ENCODE peak calls at places on chromosomes 5 and 9, in four cellular contexts. W is activated CD4-positive, alpha-beta T cell treated with anti-CD3 and anti-CD28 coated beads, Interleukin-2, amount 50 U/mL, for 1 hour; K is CD4-positive, alpha-beta T cell; Y is fibroblast of gingiva. L is an unnamed sample.

GRCh38 chr9:104991144-104991953 is 63.4 kb upstream of the ABCA1 start:
- DNase-seq in W (peak; percentile 84), K (peak; percentile 75), Y (peak; percentile 84), L (no peak)

GRCh38 chr9:105842023-105842644 is 147.8 kb downstream of the TMEM38B start:
- DNase-seq in W (no peak), K (no peak), Y (peak; percentile 14), L (peak; percentile 1)

GRCh38 chr9:131483319-131484050 is 19.2 kb upstream of the POMT1 start:
- DNase-seq in W (no peak), K (no peak), Y (no peak), L (no peak)

GRCh38 chr9:114361542-114361941 is 26.2 kb downstream of the AKNA start:
- DNase-seq in W (no peak), K (no peak), Y (no peak), L (no peak)

GRCh38 chr9:107251756-107252322 is 31.2 kb upstream of the RAD23B start:
- DNase-seq in W (no peak), K (no peak), Y (peak; percentile 90), L (peak; percentile 80)

GRCh38 chr9:89405832-89406231 is 87.5 kb downstream of the SECISBP2 start:
- DNase-seq in W (no peak), K (no peak), Y (no peak), L (no peak)

GRCh38 chr5:124453221-124454032 is 293.0 kb downstream of the ZNF608 start:
- DNase-seq in W (no peak), K (no peak), Y (peak; percentile 75), L (peak; percentile 43)

GRCh38 chr9:96483733-96484240 is 33.8 kb downstream of the HABP4 start:
- DNase-seq in W (no peak), K (no peak), Y (peak; percentile 54), L (no peak)

GRCh38 chr9:89885156-89885555 is 280.3 kb downstream of the GADD45G start:
- DNase-seq in W (no peak), K (no peak), Y (no peak), L (no peak)

GRCh38 chr5:68746220-68747076 is 347.4 kb upstream of the SLC30A5 start:
- DNase-seq in W (no peak), K (no peak), Y (no peak), L (no peak)

GRCh38 chr5:16896767-16897166 is 39.3 kb downstream of the MYO10 start:
- DNase-seq in W (no peak), K (no peak), Y (no peak), L (no peak)

GRCh38 chr5:40477856-40478546 is 201.7 kb upstream of the PTGER4 start:
- DNase-seq in W (no peak), K (no peak), Y (peak; percentile 71), L (peak; percentile 68)

GRCh38 chr5:151413800-151414199 is 33.6 kb upstream of the SLC36A1 start:
- DNase-seq in W (no peak), K (no peak), Y (no peak), L (no peak)

GRCh38 chr5:2746642-2747041 is 4.8 kb downstream of the IRX2 start:
- DNase-seq in W (no peak), K (no peak), Y (no peak), L (no peak)

GRCh38 chr5:140365941-140366340 is 5.9 kb downstream of the SLC4A9 start:
- DNase-seq in W (no peak), K (no peak), Y (no peak), L (no peak)

GRCh38 chr5:170582931-170583330 is 79.1 kb downstream of the KCNIP1 start:
- DNase-seq in W (no peak), K (no peak), Y (no peak), L (no peak)

GRCh38 chr9:116945817-116946216 is 258.7 kb downstream of the TRIM32 start:
- DNase-seq in W (no peak), K (no peak), Y (no peak), L (no peak)

GRCh38 chr5:116130471-116130870 is 45.6 kb downstream of the COMMD10 start:
- DNase-seq in W (no peak), K (no peak), Y (no peak), L (peak; percentile 10)

GRCh38 chr5:41247135-41247534 is 33.8 kb upstream of the C6 start:
- DNase-seq in W (no peak), K (no peak), Y (no peak), L (no peak)

GRCh38 chr5:9851458-9851857 is 221.3 kb upstream of the TAS2R1 start:
- DNase-seq in W (no peak), K (no peak), Y (peak; percentile 90), L (peak; percentile 91)

GRCh38 chr5:66653380-66653779 is 57.2 kb downstream of the MAST4 start:
- DNase-seq in W (no peak), K (no peak), Y (peak; percentile 48), L (peak; percentile 7)

GRCh38 chr5:7202846-7203245 is 193.1 kb upstream of the ADCY2 start:
- DNase-seq in W (no peak), K (no peak), Y (no peak), L (no peak)

GRCh38 chr9:35791321-35791921 is at the start of gene NPR2:
- DNase-seq in W (no peak), K (no peak), Y (peak; percentile 46), L (no peak)

GRCh38 chr9:12993432-12993831 is 218.6 kb downstream of the LURAP1L start:
- DNase-seq in W (no peak), K (no peak), Y (peak; percentile 66), L (no peak)

GRCh38 chr9:130159814-130160670 is 12.2 kb upstream of the NCS1 start:
- DNase-seq in W (no peak), K (no peak), Y (no peak), L (no peak)

GRCh38 chr9:113511047-113511521 is 47.6 kb downstream of the RGS3 start:
- DNase-seq in W (no peak), K (no peak), Y (no peak), L (no peak)

GRCh38 chr9:115333671-115334070 is 215.7 kb upstream of the TNC start:
- DNase-seq in W (no peak), K (no peak), Y (peak; percentile 8), L (no peak)

GRCh38 chr9:134661299-134661698 is 19.7 kb downstream of the COL5A1 start:
- DNase-seq in W (no peak), K (no peak), Y (no peak), L (no peak)

GRCh38 chr5:74257645-74258328 is 382.7 kb downstream of the ENC1 start:
- DNase-seq in W (no peak), K (no peak), Y (peak; percentile 21), L (no peak)

GRCh38 chr5:135391123-135391868 is 7.7 kb downstream of the MACROH2A1 start:
- DNase-seq in W (no peak), K (no peak), Y (peak; percentile 56), L (peak; percentile 72)

GRCh38 chr5:82601862-82602261 is 323.7 kb upstream of the RPS23 start:
- DNase-seq in W (no peak), K (no peak), Y (no peak), L (no peak)

GRCh38 chr9:123282343-123283047 is 14.1 kb upstream of the STRBP start:
- DNase-seq in W (no peak), K (no peak), Y (no peak), L (no peak)

GRCh38 chr5:17012289-17012688 is 76.2 kb upstream of the MYO10 start:
- DNase-seq in W (no peak), K (no peak), Y (no peak), L (no peak)

GRCh38 chr5:144778546-144778945 is 607.9 kb downstream of the KCTD16 start:
- DNase-seq in W (no peak), K (no peak), Y (no peak), L (no peak)

L was measured in AG09309.